ENCODE peak calls at places on chromosomes 6 and 20, in four cellular contexts. T is ovary, M is adrenal gland, A is GM12891. W is an unnamed sample.

GRCh38 chr6:104612541-104612940 is 247.2 kb downstream of the HACE1 start:
- DNase-seq in T (no peak), M (no peak), A (no peak), W (no peak)

GRCh38 chr6:30800876-30801275 is 56.5 kb upstream of the IER3 start:
- DNase-seq in T (no peak), M (no peak), A (no peak), W (no peak)

GRCh38 chr6:5763407-5763806 is 243.3 kb downstream of the NRN1 start:
- DNase-seq in T (no peak), M (no peak), A (no peak), W (no peak)

GRCh38 chr6:47129129-47129528 is 87.0 kb upstream of the ADGRF1 start:
- DNase-seq in T (no peak), M (no peak), A (no peak), W (no peak)

GRCh38 chr20:63162206-63162770 is 53.6 kb downstream of the YTHDF1 start:
- DNase-seq in T (no peak), M (no peak), A (no peak), W (no peak)

GRCh38 chr6:108654465-108655106 is 93.9 kb downstream of the FOXO3 start:
- DNase-seq in T (no peak), M (no peak), A (no peak), W (no peak)

GRCh38 chr6:122806290-122806689 is 17.2 kb downstream of the SMPDL3A start:
- DNase-seq in T (no peak), M (no peak), A (no peak), W (no peak)

GRCh38 chr6:44304282-44305199 is 8.6 kb downstream of the AARS2 start:
- DNase-seq in T (no peak), M (no peak), A (peak), W (peak)

GRCh38 chr20:3660262-3661059 is 2.7 kb downstream of the GFRA4 start:
- DNase-seq in T (no peak), M (no peak), A (no peak), W (no peak)

GRCh38 chr6:29071831-29072723 is 15.0 kb downstream of the OR2B3 start:
- DNase-seq in T (no peak), M (no peak), A (peak), W (no peak)

GRCh38 chr6:72084992-72085569 is 198.7 kb downstream of the RIMS1 start:
- DNase-seq in T (no peak), M (no peak), A (no peak), W (no peak)

GRCh38 chr6:70537266-70537665 is 29.5 kb upstream of the SDHAF4 start:
- DNase-seq in T (no peak), M (no peak), A (no peak), W (no peak)

GRCh38 chr20:48405909-48406308 is 421.9 kb downstream of the PREX1 start:
- DNase-seq in T (no peak), M (no peak), A (no peak), W (no peak)

GRCh38 chr6:168968228-168968627 is 285.4 kb downstream of the THBS2 start:
- DNase-seq in T (no peak), M (no peak), A (no peak), W (no peak)

GRCh38 chr6:47403801-47404200 is 73.8 kb upstream of the CD2AP start:
- DNase-seq in T (no peak), M (no peak), A (no peak), W (no peak)

GRCh38 chr20:47949230-47949629 is 163.9 kb upstream of the SULF2 start:
- DNase-seq in T (no peak), M (no peak), A (no peak), W (no peak)

DNA sequence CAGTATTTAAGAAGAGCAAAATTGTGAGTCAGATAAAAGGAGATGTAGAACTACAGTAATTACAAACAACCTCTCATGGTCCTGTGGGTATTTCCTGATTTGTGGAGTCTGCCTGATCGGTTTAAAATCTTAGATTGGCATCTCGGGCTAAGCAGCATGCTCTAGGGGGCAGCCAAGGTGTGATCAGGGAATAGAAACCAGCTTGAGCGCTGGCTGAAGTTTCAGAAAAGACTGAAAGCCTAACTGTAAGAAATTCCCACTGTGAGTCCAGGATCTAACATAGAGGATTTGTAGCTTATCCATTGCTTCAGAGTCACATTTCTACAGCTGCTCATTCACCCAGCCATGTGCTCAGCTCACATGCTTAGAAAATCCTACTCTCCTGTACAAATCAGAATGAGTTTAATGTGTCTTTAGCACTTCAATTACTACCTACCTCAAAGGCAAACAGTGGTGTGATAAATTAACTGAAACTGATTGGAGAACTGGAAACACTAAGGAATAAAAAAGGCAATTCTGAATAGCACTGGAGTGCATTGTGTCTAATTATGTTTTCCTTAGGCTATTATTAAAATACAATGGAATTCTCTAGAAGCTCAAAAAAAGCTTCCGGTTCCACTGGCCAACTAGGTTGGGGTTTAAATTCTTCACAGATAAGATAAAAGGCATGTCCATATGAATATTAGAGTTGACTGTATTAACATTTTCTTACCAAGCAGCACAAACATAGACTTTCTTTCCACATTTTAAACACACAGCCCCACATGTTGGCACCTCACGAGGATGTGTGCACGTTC is 73.8 kb upstream of the MPC1 start:
- DNase-seq in T (no peak), M (no peak), A (no peak), W (no peak)
- TF ChIP-seq POLR2A in T (no peak), M (no peak), A (no peak), W (no peak)

DNA sequence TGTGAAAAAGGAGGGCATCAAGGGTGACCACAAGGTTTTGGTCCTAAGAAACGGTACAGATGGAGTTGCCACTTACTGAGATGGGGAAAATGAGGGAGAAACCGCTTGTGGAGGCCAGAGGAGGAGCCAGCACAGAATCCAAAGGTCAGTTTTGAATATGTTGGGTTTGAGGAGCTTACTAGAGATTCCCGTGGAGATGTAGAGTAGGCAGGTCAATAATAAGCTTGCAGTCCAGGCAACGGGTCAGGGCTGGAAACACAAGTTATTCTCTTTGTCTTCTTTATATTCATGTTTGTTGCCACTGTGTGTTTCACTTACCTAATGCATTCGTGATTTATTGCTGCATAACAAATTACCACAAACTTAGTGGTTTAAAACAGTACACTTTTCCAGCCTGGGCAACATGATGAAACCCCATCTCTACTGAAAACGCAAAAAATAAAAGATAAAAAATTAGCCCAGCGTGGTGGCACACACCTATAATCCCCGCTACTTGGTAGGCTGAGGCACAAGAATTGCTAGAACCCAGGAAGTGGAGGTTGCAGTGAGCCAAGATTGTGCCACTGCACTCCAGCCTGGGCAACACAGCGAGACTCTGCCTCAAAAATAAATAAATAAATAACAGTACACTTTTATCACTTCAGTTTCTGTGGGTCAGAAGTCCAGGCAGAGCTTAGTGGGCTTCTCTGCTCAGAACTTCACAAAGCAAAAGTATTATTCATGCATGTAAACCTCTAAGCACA is 2.7 kb upstream of the BTN3A2 start:
- DNase-seq in T (no peak), M (no peak), A (no peak), W (no peak)
- TF ChIP-seq POLR2A in T (no peak), M (no peak), A (no peak), W (no peak)

DNA sequence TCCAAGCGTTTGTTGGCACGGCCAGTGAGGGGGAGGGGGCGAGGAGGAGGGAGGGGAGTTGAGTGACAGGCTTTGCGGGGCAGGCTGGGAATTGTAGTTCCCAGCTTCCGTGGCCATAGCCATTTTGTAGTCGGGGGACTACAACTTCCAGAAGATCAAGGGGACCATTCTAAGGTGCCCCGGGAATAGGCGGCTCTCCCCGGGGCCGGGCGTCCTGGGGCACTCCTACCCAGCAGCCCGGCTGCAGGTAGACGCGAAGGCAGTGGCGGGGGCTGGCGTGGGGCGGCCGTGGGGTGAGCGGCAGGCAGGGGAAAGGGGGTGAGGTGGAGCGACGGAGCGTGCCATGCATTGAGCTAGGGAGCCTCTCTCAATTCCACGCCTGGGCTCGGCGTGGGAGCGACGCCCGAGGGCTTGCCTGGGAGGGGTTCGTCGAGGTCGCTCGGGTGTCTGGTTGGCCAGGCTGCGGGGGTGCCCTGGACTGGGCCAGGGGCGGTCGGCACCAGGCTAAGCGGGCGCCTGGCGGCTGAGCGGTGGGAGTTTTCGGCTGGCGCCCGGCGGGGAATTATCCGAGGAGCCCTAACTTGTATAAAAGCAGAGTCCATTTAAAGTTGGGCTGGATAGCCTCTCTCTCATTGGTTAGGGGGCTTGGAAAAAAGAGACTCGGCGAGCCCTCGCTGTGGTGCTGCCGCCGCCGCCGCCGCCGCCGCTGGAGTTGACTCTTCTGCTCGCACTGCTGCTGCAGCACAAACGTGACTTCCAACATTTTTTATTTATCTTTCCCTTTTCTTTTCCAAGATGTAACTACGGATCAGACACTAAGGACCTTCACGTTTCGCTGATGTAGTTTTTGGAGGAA is at the start of gene JARID2:
- DNase-seq in T (peak), M (peak), A (peak), W (peak)
- TF ChIP-seq POLR2A in T (peak), M (peak), A (peak), W (peak)

DNA sequence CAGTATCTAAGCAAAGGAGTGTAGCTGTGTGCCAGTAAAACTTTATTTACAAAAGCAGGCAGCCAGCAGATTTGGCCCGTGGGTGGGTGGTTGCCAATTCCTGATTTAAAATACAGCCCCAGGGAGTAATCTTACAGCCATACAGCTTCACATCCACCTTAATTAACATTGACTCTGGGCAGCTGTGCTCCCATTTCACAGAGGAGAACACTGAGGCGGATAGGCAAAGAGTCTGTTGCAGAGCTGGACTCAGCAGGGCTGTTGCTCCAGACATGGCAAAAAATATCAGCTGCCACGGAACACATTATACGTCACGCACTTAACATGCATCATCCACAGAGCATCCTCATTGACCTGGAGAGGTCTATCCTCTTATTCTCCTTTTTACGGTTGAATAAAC is 289.9 kb downstream of the DHX35 start:
- DNase-seq in T (no peak), M (no peak), A (no peak), W (no peak)
- TF ChIP-seq POLR2A in T (no peak), M (no peak), A (no peak), W (no peak)

DNA sequence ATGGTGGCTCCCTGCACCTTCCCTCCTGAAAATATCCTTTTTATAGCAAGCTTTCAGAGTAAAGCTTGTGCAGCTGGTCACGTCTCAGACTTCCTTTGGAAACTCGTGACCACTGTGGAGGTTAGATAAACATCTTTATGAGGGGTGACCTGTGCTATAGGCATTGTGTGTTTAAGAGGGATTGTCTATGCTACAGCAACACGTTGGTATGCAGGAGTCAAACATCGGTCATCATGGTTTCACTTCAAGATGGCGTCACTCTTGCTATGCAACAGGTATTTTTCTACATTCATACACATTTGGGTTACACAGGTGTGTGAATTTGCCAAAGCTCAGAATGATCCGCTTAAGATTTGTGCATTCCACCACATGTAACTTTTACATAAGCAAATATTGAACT is 14.6 kb upstream of the BLCAP start:
- DNase-seq in T (no peak), M (no peak), A (no peak), W (no peak)
- TF ChIP-seq POLR2A in T (no peak), M (no peak), A (no peak), W (no peak)

W was measured in GM12892.